ENCODE peak calls at places on chromosome 5, in eight cellular contexts. Q is amygdala; T is heart left ventricle; D is CD8-positive, alpha-beta T cell; K is activated T-helper 1 cell treated with Interleukin-2 at 50 U/mL for 16 hours; E is left cardiac atrium; N is OCI-LY7; X is GM03348. U is an unnamed sample.
A peak's percentile ranks its signal among the peaks of the same experiment; 100 is the strongest.

GRCh38 chr5:86974910-86975309 is 292.8 kb upstream of the RASA1 start:
- DNase-seq in Q (no peak), T (no peak), D (no peak), K (no peak), E (no peak), N (no peak), X (peak; percentile 4), U (no peak)

GRCh38 chr5:145764325-145764724 is 70.8 kb downstream of the PRELID2 start:
- DNase-seq in Q (no peak), T (no peak), D (no peak), K (no peak), E (no peak), N (no peak), X (no peak), U (no peak)

GRCh38 chr5:150122536-150123481 is 32.8 kb downstream of the PDGFRB start:
- DNase-seq in Q (no peak), T (no peak), D (no peak), K (no peak), E (no peak), N (no peak), X (no peak), U (no peak)

GRCh38 chr5:98757978-98758377 is 15.5 kb upstream of the RGMB start:
- DNase-seq in Q (no peak), T (no peak), D (no peak), K (no peak), E (no peak), N (no peak), X (no peak), U (no peak)

GRCh38 chr5:66864240-66864884 is 268.2 kb downstream of the MAST4 start:
- DNase-seq in Q (no peak), T (peak; percentile 25), D (no peak), K (no peak), E (peak; percentile 35), N (peak; percentile 3), X (peak; percentile 42), U (no peak)

GRCh38 chr5:149674686-149675085 is 55.4 kb upstream of the PPARGC1B start:
- DNase-seq in Q (no peak), T (no peak), D (no peak), K (no peak), E (no peak), N (no peak), X (no peak), U (no peak)

GRCh38 chr5:1001406-1002270 is 7.0 kb upstream of the NKD2 start:
- DNase-seq in Q (no peak), T (no peak), D (no peak), K (no peak), E (no peak), N (no peak), X (no peak), U (peak; percentile 58)

GRCh38 chr5:152631217-152631616 is 226.1 kb upstream of the NMUR2 start:
- DNase-seq in Q (no peak), T (no peak), D (no peak), K (no peak), E (no peak), N (no peak), X (no peak), U (no peak)

GRCh38 chr5:174493536-174493935 is 230.8 kb upstream of the MSX2 start:
- DNase-seq in Q (no peak), T (no peak), D (no peak), K (no peak), E (no peak), N (no peak), X (no peak), U (no peak)

GRCh38 chr5:41284938-41285337 is 71.6 kb upstream of the C6 start:
- DNase-seq in Q (no peak), T (no peak), D (no peak), K (no peak), E (no peak), N (no peak), X (no peak), U (no peak)

GRCh38 chr5:172920995-172921394 is 38.2 kb upstream of the RPL26L1 start:
- DNase-seq in Q (no peak), T (no peak), D (no peak), K (no peak), E (no peak), N (no peak), X (no peak), U (no peak)

GRCh38 chr5:141403387-141403786 is 809 bp downstream of the PCDHGA9 start:
- DNase-seq in Q (no peak), T (no peak), D (no peak), K (no peak), E (no peak), N (no peak), X (no peak), U (no peak)

GRCh38 chr5:116068028-116068632 is 16.7 kb upstream of the COMMD10 start:
- DNase-seq in Q (no peak), T (no peak), D (peak; percentile 30), K (no peak), E (no peak), N (peak; percentile 74), X (peak; percentile 57), U (no peak)

GRCh38 chr5:95850391-95850894 is 27.9 kb upstream of the GLRX start:
- DNase-seq in Q (no peak), T (no peak), D (no peak), K (no peak), E (no peak), N (no peak), X (peak; percentile 18), U (peak; percentile 54)

GRCh38 chr5:134642931-134643530 is 5.6 kb upstream of the SEC24A start:
- DNase-seq in Q (no peak), T (no peak), D (no peak), K (no peak), E (no peak), N (peak; percentile 10), X (peak; percentile 37), U (no peak)

GRCh38 chr5:129506092-129506491 is 46.0 kb downstream of the ADAMTS19 start:
- DNase-seq in Q (no peak), T (no peak), D (no peak), K (no peak), E (no peak), N (no peak), X (peak; percentile 3), U (no peak)